ENCODE peak calls at places on chromosomes 6 and 20, in nine cellular contexts. U is mesothelial cell of epicardium; I is G401; E is NCI-H146; N is GM23338; A is stimulated activated naive CD8-positive, alpha-beta T cell treated with anti-CD3 and anti-CD28 coated beads, Interleukin-15, Interleukin-2, amounts not matched to agents 100 U/mL and 50 U/mL, for 24 hours; K is MV-4-11; C is NCI-H1436; W is iPS-NIHi11. P is an unnamed sample.

GRCh38 chr20:62739581-62740285 is 31.1 kb downstream of the NTSR1 start:
- DNase-seq in I (no peak), C (no peak), U (no peak), A (peak), N (no peak), K (peak), W (no peak), E (no peak), P (no peak)

GRCh38 chr6:14664616-14665315 is 547.2 kb downstream of the CD83 start:
- DNase-seq in N (peak), E (peak), I (peak), W (peak), A (no peak), C (peak), K (no peak), U (no peak), P (no peak)

GRCh38 chr20:19749537-19749936 is 8.5 kb upstream of the RIN2 start:
- DNase-seq in A (no peak), E (no peak), U (no peak), C (no peak), W (peak), I (no peak), N (peak), K (peak), P (no peak)

GRCh38 chr20:57390604-57391438 is at the start of gene RBM38:
- DNase-seq in N (peak), A (peak), C (peak), W (peak), I (peak), K (peak), E (peak), U (peak), P (peak)

GRCh38 chr20:17752452-17752851 is 52.7 kb downstream of the BANF2 start:
- DNase-seq in I (no peak), C (no peak), W (no peak), A (no peak), K (no peak), E (no peak), N (peak), U (no peak), P (no peak)

GRCh38 chr20:3744806-3745685 is 12.6 kb downstream of the HSPA12B start:
- DNase-seq in C (peak), E (peak), I (no peak), K (peak), U (peak), N (peak), W (peak), A (peak), P (peak)

GRCh38 chr6:5023923-5024322 is 20.1 kb upstream of the RPP40 start:
- DNase-seq in W (no peak), I (no peak), K (no peak), C (no peak), E (no peak), N (no peak), U (no peak), A (no peak), P (no peak)

GRCh38 chr6:129785756-129786135 is 75.4 kb downstream of the TMEM244 start:
- DNase-seq in E (no peak), W (no peak), A (no peak), K (no peak), U (no peak), I (peak), N (no peak), C (no peak), P (no peak)

GRCh38 chr6:145895802-145896201 is 68.4 kb downstream of the SHPRH start:
- DNase-seq in C (no peak), E (no peak), N (no peak), A (no peak), I (no peak), K (no peak), U (no peak), W (no peak), P (no peak)

GRCh38 chr20:63068711-63069367 is 62.1 kb upstream of the BHLHE23 start:
- DNase-seq in A (no peak), K (no peak), I (no peak), W (no peak), C (no peak), U (no peak), N (no peak), E (no peak), P (no peak)

GRCh38 chr20:50456452-50457324 is 53.5 kb upstream of the PTPN1 start:
- DNase-seq in A (peak), N (no peak), W (no peak), K (no peak), E (no peak), I (no peak), U (no peak), C (no peak), P (no peak)

GRCh38 chr6:11614534-11615213 is 77.1 kb downstream of the TMEM170B start:
- DNase-seq in N (no peak), A (no peak), E (no peak), C (no peak), K (no peak), W (no peak), I (no peak), U (no peak), P (no peak)